ENCODE peak calls at places on chromosomes 5 and 9, in nine cellular contexts. T is upper lobe of right lung; P is mucosa of descending colon; U is naive thymus-derived CD4-positive, alpha-beta T cell; Q is stomach; V is ovary; F is psoas muscle; M is GM12865; Z is effector memory CD4-positive, alpha-beta T cell. N is an unnamed sample.

GRCh38 chr5:157866536-157866935 is 7.6 kb upstream of the CLINT1 start:
- DNase-seq in T (no peak), P (no peak), U (no peak), Q (no peak), V (no peak), F (no peak), M (no peak), Z (no peak), N (no peak)

GRCh38 chr5:134468921-134469400 is 56.5 kb upstream of the JADE2 start:
- DNase-seq in T (no peak), P (no peak), U (no peak), Q (no peak), V (no peak), F (no peak), M (no peak), Z (no peak), N (no peak)

GRCh38 chr5:144315026-144315425 is 144.4 kb downstream of the KCTD16 start:
- DNase-seq in T (no peak), P (no peak), U (no peak), Q (no peak), V (no peak), F (no peak), M (no peak), Z (no peak), N (no peak)

GRCh38 chr5:81835813-81836458 is 85.0 kb upstream of the SSBP2 start:
- DNase-seq in T (no peak), P (no peak), U (no peak), Q (no peak), V (no peak), F (no peak), M (no peak), Z (no peak), N (no peak)

GRCh38 chr5:132439521-132440206 is 50.9 kb downstream of the IRF1 start:
- DNase-seq in T (no peak), P (no peak), U (no peak), Q (no peak), V (peak), F (peak), M (peak), Z (no peak), N (no peak)

GRCh38 chr5:58127486-58128220 is 332.2 kb downstream of the PLK2 start:
- DNase-seq in T (no peak), P (no peak), U (no peak), Q (peak), V (no peak), F (no peak), M (no peak), Z (no peak), N (no peak)

GRCh38 chr5:3000631-3001030 is 249.2 kb upstream of the IRX2 start:
- DNase-seq in T (peak), P (no peak), U (no peak), Q (no peak), V (no peak), F (no peak), M (no peak), Z (no peak), N (no peak)

GRCh38 chr9:71146511-71146910 is 25.1 kb upstream of the TRPM3 start:
- DNase-seq in T (no peak), P (no peak), U (no peak), Q (no peak), V (no peak), F (no peak), M (no peak), Z (no peak), N (no peak)

GRCh38 chr5:71932131-71932635 is 175.1 kb upstream of the MAP1B start:
- DNase-seq in T (no peak), P (no peak), U (no peak), Q (no peak), V (no peak), F (no peak), M (no peak), Z (no peak), N (no peak)

GRCh38 chr5:96885518-96886338 is 9.4 kb downstream of the ERAP2 start:
- DNase-seq in T (no peak), P (no peak), U (peak), Q (no peak), V (no peak), F (no peak), M (peak), Z (peak), N (no peak)

GRCh38 chr9:13688223-13688989 is 408.9 kb upstream of the MPDZ start:
- DNase-seq in T (no peak), P (no peak), U (no peak), Q (no peak), V (no peak), F (no peak), M (no peak), Z (no peak), N (no peak)

GRCh38 chr9:114349713-114350480 is 20.2 kb downstream of the ORM2 start:
- DNase-seq in T (no peak), P (no peak), U (no peak), Q (no peak), V (no peak), F (no peak), M (no peak), Z (no peak), N (no peak)

GRCh38 chr9:99076483-99077171 is 28.3 kb upstream of the TGFBR1 start:
- DNase-seq in T (no peak), P (peak), U (peak), Q (no peak), V (no peak), F (no peak), M (peak), Z (peak), N (peak)

GRCh38 chr5:91016322-91016721 is 366.8 kb downstream of the ARRDC3 start:
- DNase-seq in T (no peak), P (no peak), U (no peak), Q (no peak), V (no peak), F (no peak), M (no peak), Z (no peak), N (no peak)
- H3K4me3 ChIP-seq in T (no peak), P (no peak), U (no peak), Q (no peak), V (no peak), F (peak), M (no peak), Z (no peak), N (no peak)

DNA sequence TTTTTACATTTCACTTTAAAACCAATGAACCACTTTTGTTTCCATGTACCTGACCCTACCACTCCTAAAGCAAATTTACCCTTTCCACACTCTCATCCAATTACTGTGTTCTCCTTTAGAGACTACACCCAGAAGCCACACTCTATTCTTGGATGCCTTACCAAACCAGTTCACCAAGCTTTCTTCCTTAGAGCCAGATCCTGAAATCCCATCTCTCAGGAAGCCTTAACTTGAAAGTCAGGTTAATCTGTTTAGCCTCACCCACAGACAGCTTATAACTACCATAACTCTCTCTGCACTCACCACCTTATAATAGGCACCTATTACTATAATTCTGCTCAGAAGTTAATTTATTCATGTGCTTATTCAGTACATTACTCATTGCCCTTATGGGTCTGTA is 4.3 kb downstream of the CSNK1A1 start:
- DNase-seq in T (no peak), P (no peak), U (no peak), Q (no peak), V (no peak), F (no peak), M (no peak), Z (no peak), N (no peak)
- H3K4me3 ChIP-seq in T (no peak), P (no peak), U (no peak), Q (peak), V (no peak), F (peak), M (no peak), Z (no peak), N (no peak)

GRCh38 chr5:61441742-61442141 is 109.7 kb downstream of the ZSWIM6 start:
- DNase-seq in T (no peak), P (no peak), U (no peak), Q (no peak), V (no peak), F (no peak), M (no peak), Z (no peak), N (no peak)

GRCh38 chr5:61440596-61440995 is 108.5 kb downstream of the ZSWIM6 start:
- DNase-seq in T (no peak), P (no peak), U (no peak), Q (no peak), V (no peak), F (no peak), M (no peak), Z (no peak), N (no peak)

GRCh38 chr5:61435368-61435767 is 103.3 kb downstream of the ZSWIM6 start:
- DNase-seq in T (no peak), P (no peak), U (no peak), Q (no peak), V (no peak), F (no peak), M (no peak), Z (no peak), N (no peak)

GRCh38 chr5:61440086-61440485 is 108.0 kb downstream of the ZSWIM6 start:
- DNase-seq in T (no peak), P (no peak), U (no peak), Q (no peak), V (no peak), F (no peak), M (no peak), Z (no peak), N (no peak)
- H3K4me3 ChIP-seq in T (no peak), P (no peak), U (no peak), Q (no peak), V (no peak), F (no peak), M (no peak), Z (no peak), N (no peak)

GRCh38 chr9:90641868-90642558 is 611 bp downstream of the DIRAS2 start:
- DNase-seq in T (no peak), P (no peak), U (no peak), Q (no peak), V (no peak), F (no peak), M (no peak), Z (no peak), N (no peak)
- H3K4me3 ChIP-seq in T (peak), P (no peak), U (no peak), Q (peak), V (no peak), F (peak), M (no peak), Z (no peak), N (no peak)

DNA sequence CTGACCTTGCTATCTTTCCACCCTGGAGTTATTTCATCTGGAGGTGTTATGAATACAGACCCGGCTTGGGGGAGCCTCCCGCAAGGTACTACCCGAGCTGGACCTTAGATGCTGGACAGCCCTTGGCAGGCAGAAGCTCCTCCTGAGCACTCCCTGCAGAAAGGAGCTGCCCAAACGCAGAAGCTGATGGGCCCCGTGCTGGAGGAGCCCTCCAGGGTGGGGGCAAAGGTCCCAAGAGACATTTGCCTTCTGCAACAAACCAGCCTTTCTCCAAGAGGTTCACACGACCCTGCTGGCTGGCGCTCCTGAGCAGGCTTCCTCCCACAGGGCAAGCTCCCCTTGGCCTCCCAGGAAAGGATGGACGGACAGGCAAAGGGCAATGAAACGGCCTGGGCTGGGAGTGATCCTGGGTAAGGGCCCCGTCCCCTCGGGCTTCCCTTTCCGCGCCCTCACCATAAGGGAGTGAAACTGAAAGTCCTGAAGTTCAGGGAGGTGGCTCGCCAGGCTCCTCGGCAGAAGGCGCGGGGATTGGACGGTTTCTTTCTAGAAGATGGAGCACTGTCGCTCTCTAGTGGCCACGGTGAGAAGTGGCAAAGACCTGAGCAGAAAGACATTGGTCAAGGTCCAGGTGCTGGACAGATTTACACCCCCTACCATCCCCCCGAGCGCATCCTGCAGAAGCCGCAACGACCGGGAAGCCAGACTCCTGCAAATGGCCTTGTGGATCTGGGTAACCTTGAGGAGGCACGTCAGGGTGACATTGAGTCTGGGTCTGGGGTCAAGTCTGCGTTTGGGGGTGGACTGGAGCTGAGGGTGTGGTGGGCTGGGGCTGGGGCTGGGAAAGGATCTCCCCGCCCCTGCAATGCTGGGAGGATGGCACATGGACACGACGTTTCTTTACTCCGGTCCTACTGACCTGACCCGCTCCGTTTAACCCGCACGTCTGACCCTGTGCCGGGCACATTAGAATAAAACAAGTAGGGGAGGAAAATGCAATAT is 56.4 kb downstream of the NEURL1B start:
- DNase-seq in T (peak), P (peak), U (peak), Q (peak), V (peak), F (peak), M (peak), Z (peak), N (peak)
- H3K4me3 ChIP-seq in T (peak), P (peak), U (peak), Q (peak), V (peak), F (peak), M (peak), Z (peak), N (peak)

GRCh38 chr9:95514402-95514801 is 2.4 kb downstream of the PTCH1 start:
- DNase-seq in T (no peak), P (no peak), U (no peak), Q (no peak), V (no peak), F (no peak), M (no peak), Z (no peak), N (no peak)
- H3K4me3 ChIP-seq in T (no peak), P (no peak), U (no peak), Q (peak), V (no peak), F (no peak), M (no peak), Z (no peak), N (no peak)

DNA sequence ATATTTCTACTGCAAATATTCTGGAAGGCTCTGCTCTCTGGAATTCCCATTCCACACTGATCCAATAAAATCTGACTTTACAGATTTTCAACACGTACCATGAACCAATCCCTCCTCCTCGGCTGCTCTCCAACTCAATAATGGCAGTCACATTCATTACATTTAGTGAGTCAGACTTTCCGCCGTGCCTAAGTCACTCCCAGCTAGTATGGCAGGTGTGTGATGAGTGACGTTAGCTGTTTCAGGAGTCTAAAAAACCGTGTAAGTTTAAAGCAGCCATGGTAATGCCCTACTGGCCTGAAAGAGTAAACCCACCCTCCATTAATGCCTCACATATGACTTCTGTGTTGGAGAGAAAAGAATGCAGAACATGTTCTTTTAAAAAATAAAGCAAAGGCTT is 3.3 kb downstream of the FBN2 start:
- DNase-seq in T (no peak), P (no peak), U (no peak), Q (no peak), V (no peak), F (no peak), M (no peak), Z (no peak), N (no peak)
- H3K4me3 ChIP-seq in T (no peak), P (no peak), U (no peak), Q (no peak), V (no peak), F (no peak), M (no peak), Z (no peak), N (no peak)

N was measured in CD8-positive, alpha-beta T cell.